ENCODE peak calls at places on chromosomes 2 and 18, in five cellular contexts. S is choroid plexus epithelial cell, Z is stomach, U is GM13976, Y is fibroblast of mammary gland. B is an unnamed sample.

GRCh38 chr2:31987454-31987853 is 23.4 kb downstream of the MEMO1 start:
- DNase-seq in S (peak; percentile 77), Z (no peak), U (no peak), Y (peak; percentile 70), B (no peak)

GRCh38 chr2:240895656-240896388 is at the start of gene MAB21L4:
- DNase-seq in S (no peak), Z (no peak), U (no peak), Y (no peak), B (no peak)

GRCh38 chr2:161983896-161984295 is 90.1 kb downstream of the DPP4 start:
- DNase-seq in S (peak; percentile 44), Z (no peak), U (no peak), Y (peak; percentile 59), B (no peak)

GRCh38 chr2:233446121-233446520 is 91.8 kb downstream of the DGKD start:
- DNase-seq in S (no peak), Z (no peak), U (no peak), Y (no peak), B (no peak)

GRCh38 chr2:128638311-128638710 is 319.6 kb upstream of the HS6ST1 start:
- DNase-seq in S (peak; percentile 37), Z (peak; percentile 25), U (no peak), Y (no peak), B (no peak)

GRCh38 chr18:47883771-47884413 is 46.6 kb downstream of the SMAD2 start:
- DNase-seq in S (peak; percentile 67), Z (no peak), U (no peak), Y (peak; percentile 74), B (no peak)

GRCh38 chr2:134489732-134490384 is 228.9 kb downstream of the TMEM163 start:
- DNase-seq in S (no peak), Z (no peak), U (no peak), Y (no peak), B (no peak)

GRCh38 chr2:210399440-210400041 is 77.0 kb downstream of the LANCL1 start:
- DNase-seq in S (peak; percentile 53), Z (no peak), U (peak; percentile 3), Y (peak; percentile 25), B (no peak)

GRCh38 chr2:196088209-196088608 is 19.6 kb upstream of the DNAH7 start:
- DNase-seq in S (peak; percentile 90), Z (no peak), U (no peak), Y (peak; percentile 59), B (no peak)

GRCh38 chr2:82282111-82282882 is 1977.7 kb upstream of the LRRTM1 start:
- DNase-seq in S (no peak), Z (no peak), U (no peak), Y (no peak), B (no peak)

GRCh38 chr2:86201951-86202692 is 2.9 kb downstream of the MRPL35 start:
- DNase-seq in S (peak; percentile 48), Z (no peak), U (no peak), Y (peak; percentile 41), B (no peak)
- TF ChIP-seq CTCF in S (no peak), Z (no peak), U (no peak), Y (no peak), B (no peak)

GRCh38 chr2:200888719-200889625 is at the start of the genes NIF3L1 and PPIL3:
- DNase-seq in S (peak; percentile 99), Z (peak; percentile 97), U (peak; percentile 89), Y (peak; percentile 98), B (peak; percentile 91)
- TF ChIP-seq CTCF in S (no peak), Z (no peak), U (no peak), Y (no peak), B (no peak)

GRCh38 chr2:200575957-200576356 is 9.9 kb upstream of the AOX1 start:
- DNase-seq in S (peak; percentile 45), Z (no peak), U (peak; percentile 15), Y (peak; percentile 40), B (no peak)
- TF ChIP-seq CTCF in S (peak; percentile 49), Z (no peak), U (no peak), Y (peak; percentile 51), B (no peak)

GRCh38 chr2:74585406-74586182 is 31.1 kb downstream of the DOK1 start:
- DNase-seq in S (peak; percentile 37), Z (no peak), U (peak; percentile 47), Y (no peak), B (no peak)
- TF ChIP-seq CTCF in S (peak; percentile 13), Z (no peak), U (peak; percentile 20), Y (no peak), B (no peak)